ENCODE peak calls at places on chromosomes 5 and 9, in eight cellular contexts. One of them, this sample, is unnamed.

GRCh38 chr5:98767563-98767962 is 5.9 kb upstream of the RGMB start:
- DNase-seq in AG04450: no peak
- DNase-seq in uterus: no peak
- DNase-seq in ovary: no peak
- DNase-seq in stomach: no peak
- DNase-seq in left ventricle myocardium inferior: no peak
- DNase-seq in osteoblast: no peak
- DNase-seq in endodermal cell: no peak
- DNase-seq in this sample: no peak

GRCh38 chr5:177373806-177374205 is 10.4 kb upstream of the SLC34A1 start:
- DNase-seq in uterus: no peak
- DNase-seq in AG04450: no peak
- DNase-seq in stomach: no peak
- DNase-seq in endodermal cell: no peak
- DNase-seq in ovary: no peak
- DNase-seq in osteoblast: no peak
- DNase-seq in left ventricle myocardium inferior: no peak
- DNase-seq in this sample: no peak

GRCh38 chr9:105694848-105695581 is 674 bp downstream of the TMEM38B start:
- DNase-seq in ovary: peak; percentile 79
- DNase-seq in stomach: peak; percentile 60
- DNase-seq in endodermal cell: peak; percentile 85
- DNase-seq in left ventricle myocardium inferior: peak; percentile 56
- DNase-seq in uterus: peak; percentile 71
- DNase-seq in osteoblast: peak; percentile 89
- DNase-seq in AG04450: no peak
- DNase-seq in this sample: peak; percentile 40

GRCh38 chr5:82334856-82335255 is 56.7 kb upstream of the RPS23 start:
- DNase-seq in AG04450: peak; percentile 81
- DNase-seq in osteoblast: peak; percentile 77
- DNase-seq in uterus: no peak
- DNase-seq in stomach: no peak
- DNase-seq in ovary: no peak
- DNase-seq in endodermal cell: no peak
- DNase-seq in left ventricle myocardium inferior: no peak
- DNase-seq in this sample: no peak

GRCh38 chr9:109276469-109277440 is 44.1 kb downstream of the EPB41L4B start:
- DNase-seq in AG04450: no peak
- DNase-seq in ovary: no peak
- DNase-seq in stomach: no peak
- DNase-seq in uterus: no peak
- DNase-seq in left ventricle myocardium inferior: no peak
- DNase-seq in endodermal cell: no peak
- DNase-seq in osteoblast: no peak
- DNase-seq in this sample: no peak

GRCh38 chr5:56402273-56403223 is 169.4 kb upstream of the ANKRD55 start:
- DNase-seq in AG04450: no peak
- DNase-seq in uterus: no peak
- DNase-seq in ovary: no peak
- DNase-seq in endodermal cell: no peak
- DNase-seq in stomach: no peak
- DNase-seq in osteoblast: no peak
- DNase-seq in left ventricle myocardium inferior: no peak
- DNase-seq in this sample: no peak

GRCh38 chr9:81522721-81523551 is 166.4 kb downstream of the TLE1 start:
- DNase-seq in left ventricle myocardium inferior: no peak
- DNase-seq in stomach: no peak
- DNase-seq in osteoblast: peak; percentile 72
- DNase-seq in ovary: no peak
- DNase-seq in uterus: no peak
- DNase-seq in AG04450: peak; percentile 11
- DNase-seq in endodermal cell: peak; percentile 64
- DNase-seq in this sample: no peak

GRCh38 chr9:123883634-123884033 is 46.3 kb downstream of the DENND1A start:
- DNase-seq in uterus: no peak
- DNase-seq in ovary: no peak
- DNase-seq in AG04450: no peak
- DNase-seq in endodermal cell: no peak
- DNase-seq in osteoblast: no peak
- DNase-seq in left ventricle myocardium inferior: no peak
- DNase-seq in stomach: no peak
- DNase-seq in this sample: no peak

GRCh38 chr5:372556-372910 is 51.0 kb downstream of the AHRR start:
- DNase-seq in uterus: peak; percentile 6
- DNase-seq in left ventricle myocardium inferior: no peak
- DNase-seq in stomach: peak; percentile 20
- DNase-seq in AG04450: no peak
- DNase-seq in ovary: peak; percentile 32
- DNase-seq in endodermal cell: peak; percentile 49
- DNase-seq in osteoblast: no peak
- DNase-seq in this sample: no peak

GRCh38 chr9:90848866-90849265 is 47.2 kb downstream of the SYK start:
- DNase-seq in uterus: no peak
- DNase-seq in endodermal cell: no peak
- DNase-seq in AG04450: no peak
- DNase-seq in ovary: no peak
- DNase-seq in stomach: no peak
- DNase-seq in osteoblast: no peak
- DNase-seq in left ventricle myocardium inferior: no peak
- DNase-seq in this sample: no peak

GRCh38 chr5:124743534-124744169 is 2.8 kb downstream of the ZNF608 start:
- DNase-seq in ovary: no peak
- DNase-seq in stomach: no peak
- DNase-seq in left ventricle myocardium inferior: no peak
- DNase-seq in uterus: no peak
- DNase-seq in endodermal cell: peak; percentile 70
- DNase-seq in osteoblast: no peak
- DNase-seq in AG04450: no peak
- DNase-seq in this sample: no peak

GRCh38 chr5:169029087-169029486 is 271.9 kb downstream of the SLIT3 start:
- DNase-seq in endodermal cell: no peak
- DNase-seq in AG04450: no peak
- DNase-seq in osteoblast: no peak
- DNase-seq in ovary: no peak
- DNase-seq in left ventricle myocardium inferior: no peak
- DNase-seq in stomach: no peak
- DNase-seq in uterus: no peak
- DNase-seq in this sample: no peak

GRCh38 chr9:37198034-37198718 is 77.8 kb downstream of the ZCCHC7 start:
- DNase-seq in osteoblast: no peak
- DNase-seq in left ventricle myocardium inferior: no peak
- DNase-seq in ovary: no peak
- DNase-seq in uterus: no peak
- DNase-seq in endodermal cell: no peak
- DNase-seq in AG04450: no peak
- DNase-seq in stomach: no peak
- DNase-seq in this sample: no peak

GRCh38 chr9:37197158-37198033 is 77.0 kb downstream of the ZCCHC7 start:
- DNase-seq in osteoblast: no peak
- DNase-seq in ovary: no peak
- DNase-seq in stomach: no peak
- DNase-seq in left ventricle myocardium inferior: no peak
- DNase-seq in uterus: no peak
- DNase-seq in AG04450: no peak
- DNase-seq in endodermal cell: no peak
- DNase-seq in this sample: no peak

GRCh38 chr9:37201581-37201980 is 81.2 kb downstream of the ZCCHC7 start:
- DNase-seq in stomach: no peak
- DNase-seq in left ventricle myocardium inferior: no peak
- DNase-seq in endodermal cell: no peak
- DNase-seq in uterus: no peak
- DNase-seq in osteoblast: no peak
- DNase-seq in ovary: no peak
- DNase-seq in AG04450: no peak
- DNase-seq in this sample: no peak

GRCh38 chr9:37200572-37201005 is 80.2 kb downstream of the ZCCHC7 start:
- DNase-seq in ovary: no peak
- DNase-seq in left ventricle myocardium inferior: no peak
- DNase-seq in uterus: no peak
- DNase-seq in AG04450: no peak
- DNase-seq in endodermal cell: no peak
- DNase-seq in stomach: no peak
- DNase-seq in osteoblast: no peak
- DNase-seq in this sample: no peak

GRCh38 chr9:37198831-37199230 is 78.5 kb downstream of the ZCCHC7 start:
- DNase-seq in osteoblast: no peak
- DNase-seq in endodermal cell: no peak
- DNase-seq in left ventricle myocardium inferior: no peak
- DNase-seq in stomach: no peak
- DNase-seq in uterus: no peak
- DNase-seq in ovary: no peak
- DNase-seq in AG04450: no peak
- DNase-seq in this sample: no peak
- TF ChIP-seq CTCF in osteoblast: no peak
- TF ChIP-seq CTCF in endodermal cell: no peak
- TF ChIP-seq CTCF in left ventricle myocardium inferior: no peak
- TF ChIP-seq CTCF in stomach: no peak
- TF ChIP-seq CTCF in uterus: no peak
- TF ChIP-seq CTCF in ovary: no peak
- TF ChIP-seq CTCF in AG04450: no peak
- TF ChIP-seq CTCF in this sample: no peak

GRCh38 chr9:114156311-114156657 is 947 bp downstream of the COL27A1 start:
- DNase-seq in uterus: no peak
- DNase-seq in left ventricle myocardium inferior: no peak
- DNase-seq in ovary: no peak
- DNase-seq in endodermal cell: no peak
- DNase-seq in osteoblast: peak; percentile 81
- DNase-seq in AG04450: no peak
- DNase-seq in stomach: peak; percentile 35
- DNase-seq in this sample: no peak

GRCh38 chr9:114155967-114156294 is 594 bp downstream of the COL27A1 start:
- DNase-seq in endodermal cell: peak; percentile 78
- DNase-seq in left ventricle myocardium inferior: no peak
- DNase-seq in stomach: no peak
- DNase-seq in uterus: no peak
- DNase-seq in ovary: peak; percentile 70
- DNase-seq in AG04450: no peak
- DNase-seq in osteoblast: peak; percentile 81
- DNase-seq in this sample: no peak

GRCh38 chr9:114155263-114155966 is at the start of gene COL27A1:
- DNase-seq in osteoblast: peak; percentile 99
- DNase-seq in stomach: peak; percentile 87
- DNase-seq in uterus: peak; percentile 86
- DNase-seq in endodermal cell: peak; percentile 97
- DNase-seq in ovary: peak; percentile 93
- DNase-seq in AG04450: no peak
- DNase-seq in left ventricle myocardium inferior: peak; percentile 85
- DNase-seq in this sample: peak; percentile 64

GRCh38 chr9:114157516-114158176 is 2.3 kb downstream of the COL27A1 start:
- DNase-seq in AG04450: no peak
- DNase-seq in ovary: no peak
- DNase-seq in uterus: no peak
- DNase-seq in endodermal cell: no peak
- DNase-seq in osteoblast: peak; percentile 44
- DNase-seq in stomach: no peak
- DNase-seq in left ventricle myocardium inferior: no peak
- DNase-seq in this sample: no peak

DNA sequence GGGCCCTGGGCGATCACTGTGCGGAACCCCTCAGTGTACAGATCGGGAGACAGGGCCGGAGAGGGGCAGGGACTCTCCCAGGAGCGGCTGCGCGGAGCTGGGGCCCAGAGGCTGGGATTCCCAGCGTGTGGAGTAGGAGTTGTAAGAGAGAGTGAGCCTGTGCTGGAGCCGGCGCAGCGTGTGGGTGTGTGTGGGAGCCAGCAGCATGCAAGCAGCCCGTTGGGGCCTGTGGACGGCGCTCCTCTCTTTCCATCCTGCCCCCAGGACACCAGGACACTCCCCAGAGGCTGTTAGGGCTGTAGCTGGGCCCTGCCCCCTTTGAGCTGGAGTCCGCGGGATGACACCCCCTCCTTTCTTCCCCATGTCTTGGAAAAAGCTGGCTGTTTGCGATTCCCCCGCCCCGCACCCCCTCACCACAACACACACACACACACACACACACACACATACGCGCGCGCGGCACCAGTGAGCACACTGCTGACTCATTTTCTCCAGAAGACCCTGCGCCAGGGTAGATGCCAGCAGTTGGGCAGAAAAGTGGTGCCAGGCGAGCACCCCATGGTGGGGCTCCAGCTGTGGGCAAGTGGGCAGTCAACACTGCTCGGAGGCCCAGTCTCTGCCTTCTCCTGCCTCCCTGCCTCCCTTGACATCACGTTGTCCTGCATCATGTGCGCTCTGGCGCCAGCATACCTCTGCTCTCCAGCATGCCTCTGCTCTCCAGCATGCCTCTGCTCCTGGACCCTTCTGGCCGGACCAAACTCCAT is 1.5 kb downstream of the COL27A1 start:
- DNase-seq in AG04450: peak; percentile 68
- DNase-seq in left ventricle myocardium inferior: peak; percentile 62
- DNase-seq in stomach: peak; percentile 45
- DNase-seq in endodermal cell: peak; percentile 81
- DNase-seq in osteoblast: peak; percentile 97
- DNase-seq in uterus: peak; percentile 75
- DNase-seq in ovary: peak; percentile 84
- DNase-seq in this sample: no peak
- H3K27ac ChIP-seq in AG04450: peak overlapping the region; percentile 47
- H3K27ac ChIP-seq in left ventricle myocardium inferior: peak overlapping the region; percentile 78
- H3K27ac ChIP-seq in stomach: no peak overlapping the region
- H3K27ac ChIP-seq in endodermal cell: no peak overlapping the region
- H3K27ac ChIP-seq in osteoblast: peak overlapping the region; percentile 33
- H3K27ac ChIP-seq in uterus: peak overlapping the region; percentile 86
- H3K27ac ChIP-seq in ovary: peak overlapping the region; percentile 4
- H3K27ac ChIP-seq in this sample: peak overlapping the region; percentile 80

DNA sequence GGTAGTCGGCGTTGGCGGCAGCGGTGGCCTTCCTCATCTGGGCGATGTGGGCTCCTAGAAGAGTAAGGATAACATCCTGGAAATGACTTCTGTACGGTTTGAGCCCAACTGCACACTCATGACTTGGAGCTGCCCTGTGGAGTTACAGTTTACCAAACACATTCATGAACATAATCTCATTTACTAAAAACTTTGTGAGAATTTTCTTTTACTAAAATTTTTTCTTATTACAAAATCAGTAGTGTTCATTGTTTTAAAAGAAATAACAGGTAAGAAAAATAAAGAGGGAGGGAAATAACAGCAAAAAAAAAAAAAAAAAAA is 5.3 kb downstream of the FOXE1 start:
- DNase-seq in stomach: no peak
- DNase-seq in osteoblast: peak; percentile 27
- DNase-seq in AG04450: no peak
- DNase-seq in left ventricle myocardium inferior: no peak
- DNase-seq in ovary: no peak
- DNase-seq in endodermal cell: no peak
- DNase-seq in uterus: no peak
- DNase-seq in this sample: no peak
- H3K4me3 ChIP-seq in stomach: no peak overlapping the region
- H3K4me3 ChIP-seq in osteoblast: no peak overlapping the region
- H3K4me3 ChIP-seq in AG04450: no peak overlapping the region
- H3K4me3 ChIP-seq in left ventricle myocardium inferior: no peak overlapping the region
- H3K4me3 ChIP-seq in ovary: no peak overlapping the region
- H3K4me3 ChIP-seq in endodermal cell: no peak overlapping the region
- H3K4me3 ChIP-seq in uterus: no peak overlapping the region
- H3K4me3 ChIP-seq in this sample: no peak overlapping the region

DNA sequence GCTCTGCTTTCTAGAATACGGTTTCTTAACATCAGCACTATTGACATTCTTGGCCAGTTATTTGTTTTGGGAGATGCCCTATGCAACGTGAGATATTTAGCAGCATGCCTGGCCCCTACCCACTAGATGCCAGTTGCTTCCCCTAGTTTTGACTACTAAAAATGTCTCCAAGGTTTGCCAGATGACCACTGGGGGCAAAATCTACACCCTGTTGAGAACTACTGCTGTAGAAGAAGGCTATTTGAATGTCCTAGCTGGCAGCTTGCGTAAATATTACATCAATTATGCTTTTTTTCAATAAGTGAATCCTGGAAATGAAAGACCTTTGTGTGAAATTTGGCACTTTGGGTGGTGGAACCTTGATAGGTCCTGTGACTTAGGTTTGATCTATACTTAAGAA is 5.0 kb downstream of the NCBP1 start:
- DNase-seq in uterus: no peak
- DNase-seq in endodermal cell: peak; percentile 60
- DNase-seq in AG04450: no peak
- DNase-seq in osteoblast: peak; percentile 38
- DNase-seq in left ventricle myocardium inferior: no peak
- DNase-seq in ovary: no peak
- DNase-seq in stomach: no peak
- DNase-seq in this sample: no peak
- TF ChIP-seq CTCF in uterus: no peak
- TF ChIP-seq CTCF in endodermal cell: peak; percentile 62
- TF ChIP-seq CTCF in AG04450: peak; percentile 26
- TF ChIP-seq CTCF in osteoblast: peak; percentile 34
- TF ChIP-seq CTCF in left ventricle myocardium inferior: peak; percentile 11
- TF ChIP-seq CTCF in ovary: no peak
- TF ChIP-seq CTCF in stomach: no peak
- TF ChIP-seq CTCF in this sample: peak; percentile 13

This sample was measured in thoracic aorta.